ENCODE peak calls at places on chromosomes 6 and 20, in eight cellular contexts. X is testis, Y is Peyer's patch, V is mucosa of descending colon, E is epithelial cell of esophagus, D is transverse colon, A is BE2C, L is A549. K is an unnamed sample.

GRCh38 chr20:49859011-49859410 is 46.4 kb downstream of the SLC9A8 start:
- DNase-seq in X (no peak), L (no peak), E (no peak), D (no peak), Y (no peak), A (no peak), V (no peak), K (no peak)

GRCh38 chr6:166152660-166153059 is 15.0 kb downstream of the TBXT start:
- DNase-seq in Y (no peak), E (no peak), D (no peak), A (no peak), L (no peak), X (no peak), V (no peak), K (no peak)

GRCh38 chr6:3742426-3743344 is 8.8 kb downstream of the PXDC1 start:
- DNase-seq in V (peak), X (peak), E (peak), L (peak), D (peak), Y (peak), A (peak), K (peak)

GRCh38 chr20:38973546-38974120 is 11.5 kb downstream of the DHX35 start:
- DNase-seq in V (no peak), A (no peak), L (no peak), Y (no peak), D (no peak), X (no peak), E (peak), K (no peak)

GRCh38 chr6:25934181-25934580 is 3.7 kb upstream of the SLC17A2 start:
- DNase-seq in L (no peak), E (no peak), Y (no peak), D (no peak), X (no peak), V (no peak), A (no peak), K (no peak)

GRCh38 chr6:105601541-105602174 is 198.8 kb upstream of the PREP start:
- DNase-seq in V (peak), Y (peak), D (peak), A (no peak), E (peak), L (peak), X (peak), K (peak)

GRCh38 chr6:79640146-79641111 is 9.3 kb downstream of the SH3BGRL2 start:
- DNase-seq in V (no peak), E (no peak), A (peak), D (no peak), X (no peak), Y (no peak), L (no peak), K (no peak)

GRCh38 chr6:149897015-149897697 is 757 bp downstream of the RAET1E start:
- DNase-seq in D (peak), V (peak), L (peak), A (no peak), Y (peak), X (peak), E (peak), K (peak)

GRCh38 chr20:21118138-21118537 is 7.7 kb upstream of the KIZ start:
- DNase-seq in V (no peak), A (no peak), X (no peak), Y (no peak), D (no peak), E (no peak), L (no peak), K (no peak)

GRCh38 chr6:44234101-44235090 is 11.0 kb downstream of the SLC29A1 start:
- DNase-seq in L (no peak), A (peak), E (peak), D (peak), V (peak), Y (no peak), X (peak), K (peak)

GRCh38 chr6:150241751-150242150 is 98.9 kb downstream of the PPP1R14C start:
- DNase-seq in A (no peak), L (no peak), Y (no peak), E (no peak), V (no peak), D (no peak), X (no peak), K (no peak)

GRCh38 chr6:86712039-86712438 is 225.3 kb upstream of the HTR1E start:
- DNase-seq in D (no peak), L (no peak), X (no peak), Y (no peak), E (no peak), V (no peak), A (no peak), K (no peak)

GRCh38 chr6:132511159-132511835 is 1.6 kb downstream of the STX7 start:
- DNase-seq in A (no peak), L (no peak), V (peak), D (peak), X (no peak), Y (peak), E (peak), K (no peak)

GRCh38 chr6:133890941-133891813 is 2.3 kb downstream of the TCF21 start:
- DNase-seq in X (peak), L (peak), D (peak), E (peak), A (peak), V (peak), Y (no peak), K (no peak)

GRCh38 chr20:19885981-19886665 is 128.1 kb downstream of the RIN2 start:
- DNase-seq in E (peak), X (no peak), V (peak), L (peak), Y (no peak), D (peak), A (no peak), K (peak)
- H3K4me3 ChIP-seq in E (no peak), X (no peak), V (peak), L (peak), Y (no peak), D (peak), A (no peak), K (peak)

GRCh38 chr6:35675871-35676459 is 12.8 kb downstream of the FKBP5 start:
- DNase-seq in L (no peak), E (no peak), A (no peak), D (no peak), Y (no peak), X (no peak), V (no peak), K (no peak)

GRCh38 chr6:35677456-35677855 is 11.3 kb downstream of the FKBP5 start:
- DNase-seq in A (no peak), E (no peak), Y (no peak), X (no peak), V (no peak), D (no peak), L (no peak), K (no peak)

GRCh38 chr6:35679399-35679798 is 9.3 kb downstream of the FKBP5 start:
- DNase-seq in E (no peak), L (no peak), Y (no peak), A (no peak), X (no peak), D (no peak), V (no peak), K (no peak)

GRCh38 chr6:35678814-35679213 is 9.9 kb downstream of the FKBP5 start:
- DNase-seq in L (no peak), D (no peak), A (no peak), Y (no peak), X (no peak), E (no peak), V (no peak), K (no peak)

DNA sequence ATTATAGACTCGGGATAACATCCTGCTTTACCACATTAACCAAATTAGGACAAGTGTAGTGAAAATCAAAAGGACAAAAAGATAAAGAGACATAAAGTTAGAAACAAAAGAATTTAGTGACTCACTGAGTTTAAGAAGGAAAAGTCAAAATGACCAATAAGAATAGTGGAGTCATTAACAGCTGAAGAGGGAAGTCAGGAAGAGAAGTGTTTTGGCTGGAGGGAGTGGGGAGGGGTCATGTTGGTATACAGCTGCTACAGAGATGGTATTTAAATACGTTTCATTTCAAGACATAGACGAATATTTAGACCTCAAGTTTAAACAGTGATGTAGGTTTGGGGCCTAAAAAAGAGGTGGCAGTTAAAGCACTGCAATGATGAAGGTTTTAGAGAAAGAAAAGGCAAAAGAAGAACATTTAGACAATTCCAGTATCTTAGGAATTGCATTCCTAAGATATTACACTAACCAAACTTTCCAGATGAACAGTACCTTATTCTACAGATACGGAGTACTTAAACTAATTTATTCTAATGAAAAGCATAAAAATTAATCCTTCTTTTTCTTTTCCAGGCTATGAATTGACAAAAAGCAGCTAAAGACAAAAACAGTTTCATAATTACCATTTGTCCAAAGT is 10.6 kb downstream of the FKBP5 start:
- DNase-seq in E (no peak), L (no peak), D (no peak), Y (no peak), V (no peak), A (no peak), X (no peak), K (no peak)
- TF ChIP-seq CTCF in E (no peak), L (no peak), D (no peak), Y (no peak), V (no peak), A (no peak), X (no peak), K (no peak)

DNA sequence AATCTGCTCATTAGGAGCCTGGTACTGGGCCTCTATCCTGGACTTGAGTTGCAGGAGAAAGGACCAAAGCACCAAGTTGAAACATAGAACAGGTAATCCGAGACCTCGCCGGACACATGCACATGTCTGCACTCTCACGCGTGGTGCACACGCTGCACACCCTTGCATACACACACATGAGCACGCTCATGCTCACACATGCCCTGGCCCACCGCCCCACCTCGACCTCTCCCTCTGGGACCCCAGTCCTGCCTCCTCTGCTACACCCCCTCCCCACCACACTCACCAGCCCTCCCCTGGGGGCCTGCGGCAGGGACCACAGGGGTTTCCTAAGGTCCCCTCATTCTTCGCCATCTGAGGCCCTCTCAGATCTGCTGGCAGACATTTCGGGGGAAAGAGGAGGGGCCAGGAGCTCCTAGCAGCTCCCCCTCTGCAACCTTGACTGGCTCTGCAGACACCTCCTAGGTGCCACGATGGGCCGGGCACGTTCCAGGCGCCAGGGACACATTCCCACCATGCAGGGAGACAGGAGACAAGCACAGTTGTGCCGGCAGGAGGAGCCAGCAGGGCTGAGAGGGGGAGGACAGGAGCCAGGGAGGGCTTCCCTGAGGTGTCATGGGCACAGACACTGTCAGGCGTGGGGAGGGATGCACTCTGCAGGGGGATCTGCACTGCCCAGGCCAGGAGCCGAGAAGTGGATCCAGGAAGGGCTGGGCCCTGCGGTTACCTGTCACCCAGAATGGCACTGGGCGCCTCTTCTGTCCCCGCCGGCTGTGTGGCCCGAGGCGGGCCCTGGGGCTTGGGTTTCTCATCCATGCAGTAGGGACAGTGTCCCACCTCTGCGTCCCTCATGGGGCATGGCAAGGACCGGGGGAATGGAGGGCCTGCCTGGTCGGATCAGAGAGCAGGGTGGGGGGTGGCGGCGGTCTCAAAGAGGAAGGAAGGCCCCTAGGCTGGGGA is 25.6 kb upstream of the LSM14B start:
- DNase-seq in E (no peak), Y (no peak), D (no peak), X (no peak), A (no peak), L (no peak), V (no peak), K (no peak)
- H3K4me3 ChIP-seq in E (no peak), Y (no peak), D (no peak), X (no peak), A (no peak), L (no peak), V (no peak), K (no peak)

DNA sequence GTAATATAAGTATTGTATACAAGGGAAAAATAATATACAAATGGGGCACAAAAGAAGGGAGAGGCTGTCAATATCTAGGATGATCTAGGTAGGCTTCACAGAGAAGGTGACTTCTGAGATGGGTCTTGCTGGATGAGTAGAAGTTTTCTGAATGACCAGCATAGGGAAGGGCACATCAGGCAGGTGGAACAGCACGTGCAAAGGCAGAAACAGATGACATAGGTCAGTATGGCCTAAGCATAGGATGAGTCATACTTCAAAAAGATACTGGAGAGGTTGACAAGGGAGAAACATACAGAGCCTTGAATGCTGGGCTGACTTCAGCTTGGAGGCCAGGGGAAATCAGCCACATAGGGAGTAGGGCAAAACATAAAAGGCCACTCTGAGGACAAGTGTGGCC is 31.9 kb upstream of the SIRPA start:
- DNase-seq in D (no peak), Y (no peak), V (no peak), L (no peak), E (peak), X (no peak), A (no peak), K (no peak)
- TF ChIP-seq CTCF in D (no peak), Y (no peak), V (no peak), L (no peak), E (no peak), X (no peak), A (no peak), K (no peak)

GRCh38 chr20:61719691-61720347 is 345.9 kb downstream of the TAF4 start:
- DNase-seq in A (no peak), D (no peak), Y (no peak), X (no peak), E (no peak), V (no peak), L (no peak), K (no peak)
- H3K4me3 ChIP-seq in A (no peak), D (no peak), Y (peak), X (no peak), E (no peak), V (no peak), L (no peak), K (no peak)

GRCh38 chr6:153108320-153108719 is 22.8 kb downstream of the RGS17 start:
- DNase-seq in D (no peak), E (peak), X (no peak), Y (no peak), L (no peak), A (no peak), V (peak), K (no peak)
- TF ChIP-seq CTCF in D (no peak), E (peak), X (peak), Y (no peak), L (peak), A (peak), V (no peak), K (peak)

GRCh38 chr6:33273129-33273923 is 1.5 kb downstream of the RPS18 start:
- DNase-seq in A (no peak), L (no peak), V (no peak), D (no peak), X (no peak), E (no peak), Y (no peak), K (no peak)
- H3K4me3 ChIP-seq in A (peak), L (peak), V (no peak), D (peak), X (no peak), E (peak), Y (peak), K (no peak)

DNA sequence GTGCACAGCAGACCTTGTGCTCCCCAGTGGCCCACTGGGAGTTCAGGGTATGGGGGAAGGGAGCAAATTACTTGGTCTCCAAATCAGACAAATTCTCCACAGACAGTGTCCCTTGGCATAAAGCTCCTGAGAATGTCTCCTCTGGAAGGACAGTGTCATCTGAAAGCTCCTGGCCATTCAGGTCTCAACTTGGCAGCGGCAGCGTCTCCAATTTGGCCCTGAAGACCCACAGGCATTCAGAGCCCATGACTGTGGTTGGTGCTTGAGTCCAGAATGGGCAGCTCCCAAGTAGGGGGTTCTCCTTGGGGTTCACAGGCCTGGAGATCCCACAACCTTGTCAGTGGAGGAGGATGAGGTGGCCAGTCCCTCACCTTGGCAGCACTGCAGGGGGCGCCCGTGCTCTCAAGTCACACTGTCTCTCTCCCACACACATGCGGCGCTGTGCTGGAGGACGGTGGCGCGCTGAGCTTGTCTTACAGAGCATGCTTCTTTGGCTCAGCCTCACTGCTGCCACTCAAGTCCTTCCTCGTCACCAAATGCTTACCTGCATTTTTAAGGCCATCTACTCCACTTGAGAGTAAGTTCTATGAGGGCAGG is 20.7 kb downstream of the DYNLRB1 start:
- DNase-seq in E (peak), Y (peak), L (no peak), V (peak), X (peak), A (peak), D (peak), K (no peak)
- TF ChIP-seq CTCF in E (peak), Y (peak), L (peak), V (no peak), X (peak), A (peak), D (peak), K (no peak)